ENCODE peak calls at places on chromosomes 13 and 19, in nine cellular contexts. One of them, this sample, is unnamed.

GRCh38 chr13:41496420-41497234 is 39.3 kb downstream of the RGCC start:
- DNase-seq in HL-60: no peak
- DNase-seq in HCT116: no peak
- DNase-seq in SK-N-SH: no peak
- DNase-seq in K562: no peak
- DNase-seq in HepG2: no peak
- DNase-seq in GM12878: no peak
- DNase-seq in Panc1: no peak
- DNase-seq in GM23338: no peak
- DNase-seq in this sample: no peak

GRCh38 chr19:30741539-30741938 is 369.4 kb downstream of the ZNF536 start:
- DNase-seq in K562: no peak
- DNase-seq in HepG2: no peak
- DNase-seq in Panc1: no peak
- DNase-seq in HCT116: no peak
- DNase-seq in GM12878: no peak
- DNase-seq in HL-60: no peak
- DNase-seq in GM23338: no peak
- DNase-seq in SK-N-SH: peak
- DNase-seq in this sample: no peak

GRCh38 chr13:28819748-28820098 is 416 bp upstream of the MTUS2 start:
- DNase-seq in Panc1: no peak
- DNase-seq in SK-N-SH: peak
- DNase-seq in HL-60: peak
- DNase-seq in GM12878: no peak
- DNase-seq in K562: peak
- DNase-seq in HCT116: no peak
- DNase-seq in GM23338: peak
- DNase-seq in HepG2: peak
- DNase-seq in this sample: peak

GRCh38 chr13:26219726-26220125 is 2.4 kb downstream of the RNF6 start:
- DNase-seq in GM12878: no peak
- DNase-seq in GM23338: no peak
- DNase-seq in HL-60: no peak
- DNase-seq in SK-N-SH: no peak
- DNase-seq in HCT116: no peak
- DNase-seq in K562: no peak
- DNase-seq in HepG2: no peak
- DNase-seq in Panc1: no peak
- DNase-seq in this sample: no peak

GRCh38 chr13:37870895-37871550 is 1.5 kb upstream of the TRPC4 start:
- DNase-seq in HCT116: no peak
- DNase-seq in GM12878: no peak
- DNase-seq in Panc1: no peak
- DNase-seq in GM23338: peak
- DNase-seq in HepG2: no peak
- DNase-seq in K562: no peak
- DNase-seq in SK-N-SH: no peak
- DNase-seq in HL-60: no peak
- DNase-seq in this sample: no peak

GRCh38 chr13:50222569-50223332 is 207.5 kb downstream of the KCNRG start:
- DNase-seq in Panc1: no peak
- DNase-seq in K562: no peak
- DNase-seq in HL-60: peak
- DNase-seq in GM23338: no peak
- DNase-seq in HepG2: no peak
- DNase-seq in HCT116: no peak
- DNase-seq in GM12878: no peak
- DNase-seq in SK-N-SH: no peak
- DNase-seq in this sample: no peak

GRCh38 chr19:47725759-47726401 is 12.7 kb downstream of the EHD2 start:
- DNase-seq in SK-N-SH: no peak
- DNase-seq in Panc1: no peak
- DNase-seq in HL-60: peak
- DNase-seq in HepG2: no peak
- DNase-seq in HCT116: no peak
- DNase-seq in GM23338: peak
- DNase-seq in GM12878: no peak
- DNase-seq in K562: no peak
- DNase-seq in this sample: peak

GRCh38 chr13:97849305-97849704 is 104.2 kb upstream of the IPO5 start:
- DNase-seq in SK-N-SH: peak
- DNase-seq in HL-60: peak
- DNase-seq in K562: no peak
- DNase-seq in Panc1: no peak
- DNase-seq in GM12878: peak
- DNase-seq in HepG2: peak
- DNase-seq in HCT116: peak
- DNase-seq in GM23338: peak
- DNase-seq in this sample: peak

GRCh38 chr13:114339779-114340534 is 25.7 kb downstream of the CHAMP1 start:
- DNase-seq in HCT116: peak
- DNase-seq in SK-N-SH: peak
- DNase-seq in HepG2: peak
- DNase-seq in Panc1: no peak
- DNase-seq in K562: no peak
- DNase-seq in GM23338: peak
- DNase-seq in GM12878: no peak
- DNase-seq in HL-60: peak
- DNase-seq in this sample: peak

GRCh38 chr13:100542546-100543156 is 45.9 kb downstream of the GGACT start:
- DNase-seq in HL-60: no peak
- DNase-seq in GM12878: peak
- DNase-seq in HepG2: peak
- DNase-seq in K562: peak
- DNase-seq in HCT116: no peak
- DNase-seq in SK-N-SH: no peak
- DNase-seq in Panc1: no peak
- DNase-seq in GM23338: peak
- DNase-seq in this sample: peak

GRCh38 chr13:66835040-66835628 is 395.0 kb downstream of the PCDH9 start:
- DNase-seq in GM23338: no peak
- DNase-seq in SK-N-SH: peak
- DNase-seq in HepG2: peak
- DNase-seq in HCT116: no peak
- DNase-seq in Panc1: no peak
- DNase-seq in K562: peak
- DNase-seq in GM12878: no peak
- DNase-seq in HL-60: no peak
- DNase-seq in this sample: peak

GRCh38 chr13:106522112-106522511 is 13.3 kb downstream of the EFNB2 start:
- DNase-seq in HepG2: no peak
- DNase-seq in GM12878: no peak
- DNase-seq in HL-60: no peak
- DNase-seq in HCT116: no peak
- DNase-seq in Panc1: no peak
- DNase-seq in GM23338: no peak
- DNase-seq in SK-N-SH: no peak
- DNase-seq in K562: no peak
- DNase-seq in this sample: no peak

GRCh38 chr19:952680-953500 is 27.1 kb downstream of the ARID3A start:
- DNase-seq in HCT116: no peak
- DNase-seq in K562: peak
- DNase-seq in GM12878: no peak
- DNase-seq in SK-N-SH: no peak
- DNase-seq in HepG2: peak
- DNase-seq in GM23338: peak
- DNase-seq in Panc1: no peak
- DNase-seq in HL-60: peak
- DNase-seq in this sample: no peak

DNA sequence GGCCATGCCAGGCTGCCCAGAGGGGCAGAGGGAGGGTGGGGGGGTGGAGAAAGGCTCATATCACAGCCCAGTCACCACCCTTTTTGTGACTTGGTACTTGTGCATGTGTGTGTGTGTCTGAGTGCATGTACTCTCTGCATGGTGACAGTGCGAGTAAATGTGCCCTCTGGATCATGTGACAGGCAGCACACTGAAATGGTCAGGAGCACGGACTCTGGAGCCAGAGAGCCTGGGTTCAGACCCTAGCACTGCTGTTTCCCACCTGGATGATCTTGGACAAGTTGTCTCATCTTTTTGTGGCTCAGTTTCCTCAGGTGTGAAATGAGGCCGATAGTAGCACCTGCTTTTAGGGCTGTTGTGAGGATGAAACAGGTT is 2.0 kb downstream of the CIC start:
- DNase-seq in GM12878: no peak
- DNase-seq in HL-60: no peak
- DNase-seq in Panc1: no peak
- DNase-seq in SK-N-SH: no peak
- DNase-seq in HepG2: no peak
- DNase-seq in K562: no peak
- DNase-seq in HCT116: no peak
- DNase-seq in GM23338: no peak
- DNase-seq in this sample: no peak
- H3K4me3 ChIP-seq in GM12878: peak
- H3K4me3 ChIP-seq in HL-60: peak
- H3K4me3 ChIP-seq in Panc1: no peak
- H3K4me3 ChIP-seq in SK-N-SH: peak
- H3K4me3 ChIP-seq in HepG2: peak
- H3K4me3 ChIP-seq in K562: no peak
- H3K4me3 ChIP-seq in HCT116: no peak
- H3K4me3 ChIP-seq in GM23338: no peak
- H3K4me3 ChIP-seq in this sample: peak

DNA sequence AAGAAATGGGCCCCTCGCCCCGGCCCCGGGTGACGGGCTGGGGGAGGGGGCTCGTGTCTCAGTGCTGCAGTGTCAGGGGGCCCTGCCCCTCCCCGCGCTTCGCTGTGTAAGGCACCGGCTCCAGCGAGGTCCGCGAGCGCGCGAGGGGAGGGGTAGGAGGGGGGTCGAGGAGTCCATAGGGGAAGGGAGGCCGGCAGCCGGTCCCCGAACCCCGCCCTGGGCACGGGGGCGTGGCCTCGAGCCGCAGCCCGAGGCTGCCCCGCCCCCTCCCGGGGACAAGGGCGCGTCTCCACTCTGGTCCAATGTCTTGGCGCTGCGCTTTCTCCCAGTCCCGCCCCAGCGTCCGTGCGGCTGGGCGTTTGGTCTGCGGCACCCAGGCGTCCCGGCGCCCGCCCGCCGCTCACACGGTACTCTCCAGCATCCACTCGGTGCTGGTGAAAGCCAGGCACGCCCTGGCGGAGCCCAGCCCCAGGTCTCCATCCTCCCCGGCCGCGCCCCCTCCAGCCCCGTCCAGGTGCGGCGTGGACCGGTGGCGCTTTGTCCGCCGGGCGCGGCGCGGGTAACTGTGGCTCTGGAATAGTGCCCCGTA is 11.1 kb downstream of the IFNL1 start:
- DNase-seq in GM12878: no peak
- DNase-seq in HepG2: no peak
- DNase-seq in Panc1: no peak
- DNase-seq in SK-N-SH: no peak
- DNase-seq in GM23338: peak
- DNase-seq in HL-60: no peak
- DNase-seq in HCT116: no peak
- DNase-seq in K562: no peak
- DNase-seq in this sample: no peak
- TF ChIP-seq REST in GM12878: no peak
- TF ChIP-seq REST in HepG2: no peak
- TF ChIP-seq REST in Panc1: no peak
- TF ChIP-seq REST in SK-N-SH: no peak
- TF ChIP-seq REST in GM23338: no peak
- TF ChIP-seq REST in HL-60: no peak
- TF ChIP-seq REST in HCT116: no peak
- TF ChIP-seq REST in K562: no peak
- TF ChIP-seq REST in this sample: no peak

GRCh38 chr13:108494991-108495661 is 134.3 kb upstream of the MYO16 start:
- DNase-seq in Panc1: no peak
- DNase-seq in K562: no peak
- DNase-seq in GM23338: peak
- DNase-seq in HCT116: no peak
- DNase-seq in HepG2: no peak
- DNase-seq in GM12878: no peak
- DNase-seq in HL-60: no peak
- DNase-seq in SK-N-SH: peak
- DNase-seq in this sample: no peak
- H3K4me3 ChIP-seq in Panc1: no peak
- H3K4me3 ChIP-seq in K562: peak
- H3K4me3 ChIP-seq in GM23338: peak
- H3K4me3 ChIP-seq in HCT116: no peak
- H3K4me3 ChIP-seq in HepG2: no peak
- H3K4me3 ChIP-seq in GM12878: no peak
- H3K4me3 ChIP-seq in HL-60: peak
- H3K4me3 ChIP-seq in SK-N-SH: no peak
- H3K4me3 ChIP-seq in this sample: peak

GRCh38 chr13:64338671-64339070 is 2891.5 kb downstream of the PCDH9 start:
- DNase-seq in K562: no peak
- DNase-seq in GM23338: no peak
- DNase-seq in GM12878: no peak
- DNase-seq in Panc1: no peak
- DNase-seq in HepG2: no peak
- DNase-seq in HCT116: no peak
- DNase-seq in SK-N-SH: no peak
- DNase-seq in HL-60: no peak
- DNase-seq in this sample: no peak
- TF ChIP-seq REST in K562: no peak
- TF ChIP-seq REST in GM23338: no peak
- TF ChIP-seq REST in GM12878: no peak
- TF ChIP-seq REST in Panc1: no peak
- TF ChIP-seq REST in HepG2: no peak
- TF ChIP-seq REST in HCT116: no peak
- TF ChIP-seq REST in SK-N-SH: no peak
- TF ChIP-seq REST in HL-60: no peak
- TF ChIP-seq REST in this sample: no peak